ENCODE peak calls at places on chromosomes 1 and 21, in eight cellular contexts. Y is CD8-positive, alpha-beta memory T cell; O is ureter; I is HFF-Myc; W is ascending aorta; N is activated CD4-positive, alpha-beta T cell treated with anti-CD3 and anti-CD28 coated beads for 48 hours; E is NCI-H748 treated with DMSO at 0.1 percent for 48 hours; C is ovary. A is an unnamed sample.

GRCh38 chr1:229199892-229200291 is 71.0 kb upstream of the RAB4A start:
- DNase-seq in Y (peak; percentile 51), O (no peak), I (no peak), W (no peak), N (no peak), E (no peak), C (no peak), A (no peak)

GRCh38 chr1:84772428-84772943 is 82.2 kb upstream of the SSX2IP start:
- DNase-seq in Y (peak; percentile 79), O (peak; percentile 90), I (peak; percentile 82), W (peak; percentile 89), N (peak; percentile 70), E (peak; percentile 49), C (peak; percentile 76), A (peak; percentile 18)

GRCh38 chr1:156661932-156662587 is 15.1 kb downstream of the NES start:
- DNase-seq in Y (no peak), O (no peak), I (no peak), W (no peak), N (no peak), E (no peak), C (no peak), A (no peak)

GRCh38 chr1:58065520-58065919 is 481.0 kb downstream of the OMA1 start:
- DNase-seq in Y (no peak), O (no peak), I (no peak), W (no peak), N (no peak), E (no peak), C (no peak), A (no peak)

GRCh38 chr1:182413486-182413885 is 13.0 kb upstream of the TEDDM1 start:
- DNase-seq in Y (no peak), O (no peak), I (no peak), W (no peak), N (no peak), E (no peak), C (no peak), A (no peak)

GRCh38 chr1:12057382-12057781 is 5.7 kb upstream of the TNFRSF8 start:
- DNase-seq in Y (no peak), O (no peak), I (no peak), W (no peak), N (peak; percentile 73), E (no peak), C (no peak), A (no peak)

GRCh38 chr1:54125671-54126070 is 27.1 kb downstream of the CDCP2 start:
- DNase-seq in Y (no peak), O (no peak), I (no peak), W (no peak), N (no peak), E (no peak), C (peak; percentile 47), A (no peak)

GRCh38 chr1:236687273-236687672 is 974 bp downstream of the ACTN2 start:
- DNase-seq in Y (no peak), O (no peak), I (no peak), W (peak; percentile 78), N (no peak), E (no peak), C (no peak), A (no peak)

GRCh38 chr1:35554261-35555211 is 2.7 kb downstream of the KIAA0319L start:
- DNase-seq in Y (no peak), O (no peak), I (no peak), W (no peak), N (no peak), E (no peak), C (no peak), A (no peak)

GRCh38 chr21:28261291-28261690 is 731.4 kb downstream of the LTN1 start:
- DNase-seq in Y (no peak), O (no peak), I (no peak), W (no peak), N (no peak), E (no peak), C (no peak), A (no peak)